ENCODE peak calls at places on chromosomes 4 and X, in eight cellular contexts. One of them, this sample, is unnamed.

GRCh38 chrX:135737361-135738071 is 24.1 kb downstream of the CT45A1 start:
- DNase-seq in IMR-90: peak
- DNase-seq in small intestine: no peak
- DNase-seq in aorta: no peak
- DNase-seq in GM23248: peak
- DNase-seq in spleen: no peak
- DNase-seq in OCI-LY7: peak
- DNase-seq in left ventricle myocardium inferior: no peak
- DNase-seq in this sample: no peak

GRCh38 chr4:150482581-150482980 is 99.4 kb upstream of the MAB21L2 start:
- DNase-seq in small intestine: no peak
- DNase-seq in left ventricle myocardium inferior: no peak
- DNase-seq in aorta: no peak
- DNase-seq in GM23248: no peak
- DNase-seq in OCI-LY7: no peak
- DNase-seq in spleen: no peak
- DNase-seq in IMR-90: no peak
- DNase-seq in this sample: no peak

GRCh38 chr4:36011381-36011780 is 232.9 kb downstream of the ARAP2 start:
- DNase-seq in OCI-LY7: no peak
- DNase-seq in spleen: no peak
- DNase-seq in small intestine: no peak
- DNase-seq in IMR-90: no peak
- DNase-seq in aorta: no peak
- DNase-seq in GM23248: no peak
- DNase-seq in left ventricle myocardium inferior: no peak
- DNase-seq in this sample: no peak

GRCh38 chr4:1558205-1558604 is 125.9 kb downstream of the FAM53A start:
- DNase-seq in aorta: no peak
- DNase-seq in small intestine: no peak
- DNase-seq in IMR-90: no peak
- DNase-seq in left ventricle myocardium inferior: no peak
- DNase-seq in spleen: no peak
- DNase-seq in OCI-LY7: no peak
- DNase-seq in GM23248: no peak
- DNase-seq in this sample: no peak

GRCh38 chr4:104494822-104495559 is at the start of gene CXXC4:
- DNase-seq in left ventricle myocardium inferior: peak
- DNase-seq in OCI-LY7: no peak
- DNase-seq in GM23248: peak
- DNase-seq in IMR-90: peak
- DNase-seq in spleen: peak
- DNase-seq in small intestine: peak
- DNase-seq in aorta: peak
- DNase-seq in this sample: no peak

GRCh38 chr4:170853422-170854021 is 763.8 kb upstream of the AADAT start:
- DNase-seq in spleen: no peak
- DNase-seq in OCI-LY7: peak
- DNase-seq in small intestine: peak
- DNase-seq in GM23248: peak
- DNase-seq in aorta: peak
- DNase-seq in left ventricle myocardium inferior: peak
- DNase-seq in IMR-90: no peak
- DNase-seq in this sample: no peak

GRCh38 chrX:112839856-112840255 is 775 bp downstream of the AMOT start:
- DNase-seq in GM23248: no peak
- DNase-seq in OCI-LY7: no peak
- DNase-seq in aorta: no peak
- DNase-seq in left ventricle myocardium inferior: no peak
- DNase-seq in IMR-90: no peak
- DNase-seq in spleen: no peak
- DNase-seq in small intestine: no peak
- DNase-seq in this sample: no peak

GRCh38 chr4:160247091-160247656 is 1144.3 kb downstream of the RAPGEF2 start:
- DNase-seq in left ventricle myocardium inferior: no peak
- DNase-seq in GM23248: no peak
- DNase-seq in aorta: no peak
- DNase-seq in IMR-90: no peak
- DNase-seq in spleen: peak
- DNase-seq in OCI-LY7: no peak
- DNase-seq in small intestine: no peak
- DNase-seq in this sample: no peak

GRCh38 chr4:8675906-8676305 is 83.3 kb downstream of the CPZ start:
- DNase-seq in spleen: peak
- DNase-seq in small intestine: no peak
- DNase-seq in IMR-90: no peak
- DNase-seq in aorta: no peak
- DNase-seq in OCI-LY7: no peak
- DNase-seq in GM23248: no peak
- DNase-seq in left ventricle myocardium inferior: no peak
- DNase-seq in this sample: no peak

GRCh38 chr4:136664988-136665387 is 867.3 kb downstream of the PCDH18 start:
- DNase-seq in left ventricle myocardium inferior: no peak
- DNase-seq in OCI-LY7: no peak
- DNase-seq in GM23248: no peak
- DNase-seq in small intestine: no peak
- DNase-seq in IMR-90: peak
- DNase-seq in spleen: no peak
- DNase-seq in aorta: no peak
- DNase-seq in this sample: no peak

GRCh38 chr4:177356191-177356590 is 46.5 kb downstream of the NEIL3 start:
- DNase-seq in aorta: no peak
- DNase-seq in GM23248: peak
- DNase-seq in IMR-90: peak
- DNase-seq in left ventricle myocardium inferior: no peak
- DNase-seq in spleen: no peak
- DNase-seq in small intestine: no peak
- DNase-seq in OCI-LY7: no peak
- DNase-seq in this sample: no peak

GRCh38 chr4:140777894-140778293 is 21.7 kb upstream of the TBC1D9 start:
- DNase-seq in spleen: no peak
- DNase-seq in small intestine: no peak
- DNase-seq in GM23248: no peak
- DNase-seq in left ventricle myocardium inferior: no peak
- DNase-seq in IMR-90: no peak
- DNase-seq in OCI-LY7: peak
- DNase-seq in aorta: no peak
- DNase-seq in this sample: no peak

GRCh38 chr4:177961709-177962380 is 519.6 kb upstream of the AGA start:
- DNase-seq in spleen: no peak
- DNase-seq in small intestine: peak
- DNase-seq in aorta: no peak
- DNase-seq in OCI-LY7: no peak
- DNase-seq in IMR-90: no peak
- DNase-seq in left ventricle myocardium inferior: no peak
- DNase-seq in GM23248: no peak
- DNase-seq in this sample: no peak

GRCh38 chr4:184911310-184911709 is 85.5 kb upstream of the ACSL1 start:
- DNase-seq in OCI-LY7: no peak
- DNase-seq in spleen: no peak
- DNase-seq in small intestine: no peak
- DNase-seq in aorta: no peak
- DNase-seq in left ventricle myocardium inferior: no peak
- DNase-seq in GM23248: no peak
- DNase-seq in IMR-90: peak
- DNase-seq in this sample: peak

GRCh38 chr4:54498661-54499111 is 159.1 kb upstream of the KIT start:
- DNase-seq in GM23248: peak
- DNase-seq in left ventricle myocardium inferior: no peak
- DNase-seq in aorta: no peak
- DNase-seq in spleen: no peak
- DNase-seq in OCI-LY7: no peak
- DNase-seq in IMR-90: peak
- DNase-seq in small intestine: no peak
- DNase-seq in this sample: peak

GRCh38 chr4:47334597-47335185 is 128.8 kb downstream of the COMMD8 start:
- DNase-seq in OCI-LY7: no peak
- DNase-seq in small intestine: no peak
- DNase-seq in aorta: no peak
- DNase-seq in IMR-90: peak
- DNase-seq in GM23248: peak
- DNase-seq in left ventricle myocardium inferior: no peak
- DNase-seq in spleen: no peak
- DNase-seq in this sample: no peak

GRCh38 chr4:96652158-96652557 is 812.3 kb downstream of the PDHA2 start:
- DNase-seq in GM23248: no peak
- DNase-seq in left ventricle myocardium inferior: no peak
- DNase-seq in spleen: no peak
- DNase-seq in aorta: no peak
- DNase-seq in IMR-90: no peak
- DNase-seq in OCI-LY7: no peak
- DNase-seq in small intestine: no peak
- DNase-seq in this sample: no peak

GRCh38 chrX:106619797-106620196 is 8.0 kb downstream of the RADX start:
- DNase-seq in aorta: no peak
- DNase-seq in left ventricle myocardium inferior: no peak
- DNase-seq in spleen: no peak
- DNase-seq in OCI-LY7: no peak
- DNase-seq in small intestine: peak
- DNase-seq in IMR-90: peak
- DNase-seq in GM23248: peak
- DNase-seq in this sample: no peak

GRCh38 chr4:134282680-134283079 is 81.1 kb upstream of the PABPC4L start:
- DNase-seq in OCI-LY7: no peak
- DNase-seq in left ventricle myocardium inferior: no peak
- DNase-seq in aorta: no peak
- DNase-seq in IMR-90: no peak
- DNase-seq in spleen: no peak
- DNase-seq in GM23248: no peak
- DNase-seq in small intestine: no peak
- DNase-seq in this sample: no peak

GRCh38 chrX:132559101-132559500 is 70.3 kb upstream of the MBNL3 start:
- DNase-seq in aorta: no peak
- DNase-seq in spleen: no peak
- DNase-seq in GM23248: no peak
- DNase-seq in IMR-90: no peak
- DNase-seq in left ventricle myocardium inferior: no peak
- DNase-seq in small intestine: no peak
- DNase-seq in OCI-LY7: no peak
- DNase-seq in this sample: no peak

GRCh38 chr4:136644279-136644678 is 888.0 kb downstream of the PCDH18 start:
- DNase-seq in GM23248: no peak
- DNase-seq in OCI-LY7: no peak
- DNase-seq in spleen: no peak
- DNase-seq in aorta: no peak
- DNase-seq in small intestine: no peak
- DNase-seq in left ventricle myocardium inferior: no peak
- DNase-seq in IMR-90: no peak
- DNase-seq in this sample: no peak

GRCh38 chr4:13989496-13989895 is 362.0 kb upstream of the BOD1L1 start:
- DNase-seq in aorta: no peak
- DNase-seq in left ventricle myocardium inferior: no peak
- DNase-seq in IMR-90: no peak
- DNase-seq in spleen: no peak
- DNase-seq in OCI-LY7: no peak
- DNase-seq in GM23248: peak
- DNase-seq in small intestine: no peak
- DNase-seq in this sample: no peak

GRCh38 chr4:86247328-86247727 is 112.5 kb downstream of the MAPK10 start:
- DNase-seq in GM23248: peak
- DNase-seq in spleen: no peak
- DNase-seq in IMR-90: no peak
- DNase-seq in left ventricle myocardium inferior: no peak
- DNase-seq in small intestine: no peak
- DNase-seq in aorta: no peak
- DNase-seq in OCI-LY7: no peak
- DNase-seq in this sample: no peak

GRCh38 chr4:6576932-6577331 is 1.9 kb downstream of the MAN2B2 start:
- DNase-seq in aorta: no peak
- DNase-seq in small intestine: no peak
- DNase-seq in GM23248: no peak
- DNase-seq in OCI-LY7: no peak
- DNase-seq in left ventricle myocardium inferior: no peak
- DNase-seq in spleen: no peak
- DNase-seq in IMR-90: no peak
- DNase-seq in this sample: no peak
- H3K27ac ChIP-seq in aorta: no peak
- H3K27ac ChIP-seq in small intestine: no peak
- H3K27ac ChIP-seq in GM23248: no peak
- H3K27ac ChIP-seq in OCI-LY7: no peak
- H3K27ac ChIP-seq in left ventricle myocardium inferior: no peak
- H3K27ac ChIP-seq in spleen: no peak
- H3K27ac ChIP-seq in IMR-90: no peak
- H3K27ac ChIP-seq in this sample: no peak

DNA sequence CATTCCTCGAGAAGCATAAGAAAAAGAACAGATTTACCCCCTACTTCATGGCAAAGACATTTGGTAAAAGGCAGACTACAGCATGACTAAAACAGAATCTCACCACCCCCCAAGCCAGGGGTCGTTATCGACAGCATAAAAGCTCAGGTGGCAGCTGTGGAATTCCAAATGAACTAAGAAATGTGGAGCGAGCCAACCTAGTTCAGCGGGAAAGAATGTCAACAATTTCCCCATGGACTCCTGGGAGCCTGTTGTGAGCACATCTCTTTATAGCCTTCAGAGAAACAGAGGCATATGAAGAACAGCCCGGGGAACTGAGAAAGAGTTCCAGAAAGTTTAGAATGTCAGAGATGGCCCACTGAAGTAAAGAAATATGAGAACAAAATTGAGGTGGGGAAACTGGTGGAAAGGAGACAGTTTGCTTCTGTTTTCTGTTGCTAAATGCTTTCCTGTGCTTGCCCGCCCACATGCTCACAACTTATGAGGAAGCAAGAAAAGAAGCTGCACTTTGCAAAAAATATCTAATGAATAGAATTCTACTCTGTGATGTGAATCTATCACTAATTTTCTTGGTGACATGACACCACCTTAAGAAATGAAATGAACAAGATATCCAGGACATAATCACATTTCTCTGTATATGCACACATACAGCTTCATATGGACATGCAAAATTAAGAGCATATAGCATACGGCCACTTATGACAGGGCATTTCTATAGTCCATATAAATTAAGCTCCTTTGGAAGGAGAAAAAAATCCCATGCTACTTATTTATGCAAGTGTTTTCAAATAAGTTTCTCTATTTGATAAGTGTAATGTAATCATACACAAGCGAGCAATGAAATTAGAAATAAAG is 135.3 kb upstream of the MID1 start:
- DNase-seq in left ventricle myocardium inferior: no peak
- DNase-seq in spleen: no peak
- DNase-seq in OCI-LY7: no peak
- DNase-seq in GM23248: peak
- DNase-seq in IMR-90: peak
- DNase-seq in small intestine: no peak
- DNase-seq in aorta: no peak
- DNase-seq in this sample: no peak
- H3K27ac ChIP-seq in left ventricle myocardium inferior: no peak
- H3K27ac ChIP-seq in spleen: no peak
- H3K27ac ChIP-seq in OCI-LY7: no peak
- H3K27ac ChIP-seq in GM23248: peak
- H3K27ac ChIP-seq in IMR-90: peak
- H3K27ac ChIP-seq in small intestine: no peak
- H3K27ac ChIP-seq in aorta: no peak
- H3K27ac ChIP-seq in this sample: no peak

GRCh38 chr4:123599061-123599919 is 202.7 kb downstream of the SPRY1 start:
- DNase-seq in OCI-LY7: no peak
- DNase-seq in left ventricle myocardium inferior: no peak
- DNase-seq in IMR-90: peak
- DNase-seq in GM23248: peak
- DNase-seq in small intestine: peak
- DNase-seq in aorta: no peak
- DNase-seq in spleen: no peak
- DNase-seq in this sample: no peak
- H3K27ac ChIP-seq in OCI-LY7: no peak
- H3K27ac ChIP-seq in left ventricle myocardium inferior: peak
- H3K27ac ChIP-seq in IMR-90: no peak
- H3K27ac ChIP-seq in GM23248: no peak
- H3K27ac ChIP-seq in small intestine: peak
- H3K27ac ChIP-seq in aorta: no peak
- H3K27ac ChIP-seq in spleen: no peak
- H3K27ac ChIP-seq in this sample: peak

GRCh38 chrX:56757327-56757726 is 28.3 kb downstream of the NBDY start:
- DNase-seq in GM23248: no peak
- DNase-seq in OCI-LY7: peak
- DNase-seq in IMR-90: no peak
- DNase-seq in spleen: no peak
- DNase-seq in small intestine: no peak
- DNase-seq in aorta: no peak
- DNase-seq in left ventricle myocardium inferior: no peak
- DNase-seq in this sample: no peak
- H3K27ac ChIP-seq in GM23248: no peak
- H3K27ac ChIP-seq in OCI-LY7: no peak
- H3K27ac ChIP-seq in IMR-90: no peak
- H3K27ac ChIP-seq in spleen: no peak
- H3K27ac ChIP-seq in small intestine: no peak
- H3K27ac ChIP-seq in aorta: no peak
- H3K27ac ChIP-seq in left ventricle myocardium inferior: no peak
- H3K27ac ChIP-seq in this sample: no peak

This sample was measured in epithelial cell of prostate.